ENCODE peak calls at places on chromosomes 3 and 15, in five cellular contexts. P, C, S, A and U are unnamed samples.

GRCh38 chr3:186609247-186609868 is 3.5 kb upstream of the AHSG start:
- DNase-seq in S (no peak), P (peak), A (no peak), C (no peak), U (peak)

GRCh38 chr3:158718490-158719170 is 13.6 kb downstream of the RARRES1 start:
- DNase-seq in P (no peak), A (no peak), C (no peak), S (peak), U (no peak)

GRCh38 chr3:136068708-136069107 is 103.2 kb downstream of the PPP2R3A start:
- DNase-seq in A (no peak), S (peak), C (no peak), P (no peak), U (no peak)

GRCh38 chr15:49471733-49472132 is 48.7 kb downstream of the FGF7 start:
- DNase-seq in A (no peak), S (no peak), P (peak), C (no peak), U (no peak)

GRCh38 chr15:74302821-74303359 is 64.6 kb downstream of the CYP11A1 start:
- DNase-seq in C (peak), S (no peak), P (peak), A (no peak), U (peak)

GRCh38 chr15:96054029-96054428 is 276.5 kb upstream of the NR2F2 start:
- DNase-seq in S (no peak), A (no peak), C (no peak), P (no peak), U (no peak)

GRCh38 chr15:49863431-49864205 is 242.8 kb downstream of the DTWD1 start:
- DNase-seq in S (peak), A (no peak), C (no peak), P (no peak), U (no peak)

GRCh38 chr3:196634224-196634623 is 5.3 kb upstream of the NRROS start:
- DNase-seq in S (no peak), A (no peak), P (no peak), C (no peak), U (no peak)

GRCh38 chr3:150059729-150060128 is 89.0 kb upstream of the PFN2 start:
- DNase-seq in S (no peak), P (no peak), C (no peak), A (no peak), U (no peak)

GRCh38 chr3:23761440-23761896 is 44.3 kb upstream of the UBE2E1 start:
- DNase-seq in P (no peak), A (no peak), S (peak), C (no peak), U (no peak)

GRCh38 chr3:128051837-128052766 is at the start of gene SEC61A1:
- DNase-seq in A (peak), S (peak), C (peak), P (peak), U (peak)

GRCh38 chr15:95287774-95288173 is 1042.7 kb upstream of the NR2F2 start:
- DNase-seq in A (no peak), S (peak), C (no peak), P (no peak), U (no peak)

GRCh38 chr3:187919018-187919417 is 173.8 kb upstream of the BCL6 start:
- DNase-seq in A (no peak), C (peak), S (no peak), P (no peak), U (no peak)

GRCh38 chr3:58271901-58272501 is 34.0 kb upstream of the RPP14 start:
- DNase-seq in P (no peak), A (no peak), S (peak), C (no peak), U (peak)

GRCh38 chr3:182138388-182138787 is 426.7 kb downstream of the SOX2 start:
- DNase-seq in S (no peak), P (no peak), C (no peak), A (no peak), U (no peak)

GRCh38 chr3:42119558-42120355 is 28.6 kb downstream of the TRAK1 start:
- DNase-seq in S (no peak), A (no peak), P (no peak), C (no peak), U (no peak)

GRCh38 chr15:36371509-36371908 is 207.9 kb upstream of the CDIN1 start:
- DNase-seq in A (no peak), C (no peak), S (peak), P (no peak), U (no peak)

GRCh38 chr3:33186524-33187367 is 31.9 kb downstream of the SUSD5 start:
- DNase-seq in C (no peak), P (no peak), A (no peak), S (peak), U (no peak)

GRCh38 chr3:174363256-174363655 is 495.9 kb upstream of the NAALADL2 start:
- DNase-seq in P (no peak), S (no peak), A (no peak), C (no peak), U (no peak)

GRCh38 chr3:31977736-31978135 is 3.3 kb downstream of the OSBPL10 start:
- DNase-seq in P (no peak), A (no peak), S (no peak), C (no peak), U (no peak)

GRCh38 chr3:31979006-31979697 is 1.9 kb downstream of the OSBPL10 start:
- DNase-seq in P (no peak), S (no peak), C (no peak), A (no peak), U (no peak)

GRCh38 chr3:31981206-31982181 is at the start of the genes OSBPL10 and ZNF860:
- DNase-seq in A (peak), S (peak), P (peak), C (no peak), U (peak)

GRCh38 chr3:31978553-31978952 is 2.5 kb downstream of the OSBPL10 start:
- DNase-seq in P (no peak), S (no peak), C (no peak), A (no peak), U (no peak)

DNA sequence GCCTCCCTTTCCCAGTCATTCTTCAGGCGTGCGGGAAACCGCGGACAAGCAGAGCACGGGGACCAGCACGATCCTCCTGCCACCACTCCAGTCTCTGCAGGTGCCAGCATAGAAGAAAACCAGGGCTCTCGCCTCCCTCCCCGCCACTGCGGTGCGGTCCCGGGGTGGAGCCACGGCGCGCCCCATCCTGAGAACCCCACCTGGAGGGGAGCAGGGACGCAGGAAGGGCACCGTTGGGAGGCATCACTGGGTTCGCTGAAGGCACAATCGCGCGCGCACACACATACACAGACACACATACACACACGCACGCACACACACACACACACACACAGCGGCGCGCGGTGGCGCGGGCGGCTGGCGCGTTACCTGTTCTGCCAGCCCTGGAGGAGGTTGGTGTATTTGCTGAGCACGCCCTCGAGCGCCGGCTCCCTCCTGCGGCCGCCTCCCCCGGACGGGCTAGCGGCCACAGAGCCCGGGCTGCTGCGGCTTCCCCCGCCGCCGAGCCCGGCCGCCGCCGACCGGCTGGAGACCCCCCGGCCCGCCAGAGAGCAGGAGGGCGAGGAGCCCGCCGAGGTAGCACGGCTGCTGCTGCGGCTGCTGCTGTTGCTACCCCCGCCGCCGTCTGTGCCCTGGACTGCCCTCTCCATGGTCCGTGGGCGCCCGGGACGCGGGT is 394 bp downstream of the OSBPL10 start:
- DNase-seq in S (peak), P (peak), C (peak), A (peak), U (peak)
- TF ChIP-seq POLR2A in S (no peak), P (peak), C (no peak), A (no peak), U (no peak)

DNA sequence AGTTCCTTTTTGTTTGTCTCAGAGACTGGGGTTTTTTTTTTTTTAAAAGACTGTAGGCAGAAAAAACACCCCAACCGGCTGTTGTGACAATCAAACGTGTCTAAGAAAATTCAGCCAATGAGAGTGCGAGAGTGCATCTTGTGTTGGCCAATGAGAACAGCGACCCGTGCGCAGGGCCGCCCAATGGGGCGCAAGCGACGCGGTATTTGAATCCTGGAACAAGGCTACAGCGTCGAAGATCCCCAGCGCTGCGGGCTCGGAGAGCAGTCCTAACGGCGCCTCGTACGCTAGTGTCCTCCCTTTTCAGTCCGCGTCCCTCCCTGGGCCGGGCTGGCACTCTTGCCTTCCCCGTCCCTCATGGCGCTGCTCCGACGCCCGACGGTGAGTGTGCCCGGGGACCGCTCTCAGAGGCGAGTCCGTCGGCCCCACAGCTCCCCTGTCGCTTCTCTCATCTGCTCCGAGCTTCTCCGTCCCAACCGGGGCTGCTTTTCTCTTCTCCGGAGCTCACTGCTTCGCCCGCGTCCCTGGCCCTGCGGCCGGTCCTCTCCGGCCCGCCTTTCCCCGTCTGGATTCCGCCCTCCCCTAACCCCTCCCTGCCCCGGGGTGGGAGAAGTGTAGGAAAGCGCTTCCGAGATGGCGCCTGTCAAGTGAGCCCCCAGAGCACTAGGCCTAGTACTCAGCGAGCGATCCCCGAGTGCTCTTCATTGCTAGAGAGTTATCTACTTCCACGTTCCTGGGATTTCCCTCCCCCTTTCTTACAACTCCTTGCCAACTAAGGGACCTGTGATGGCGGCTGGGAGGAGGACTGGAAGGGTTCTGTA is at the start of gene CCNB2:
- DNase-seq in P (peak), S (peak), C (peak), A (peak), U (peak)
- TF ChIP-seq POLR2A in P (peak), S (peak), C (peak), A (no peak), U (no peak)

GRCh38 chr15:55255714-55256113 is 33.9 kb downstream of the RAB27A start:
- DNase-seq in A (no peak), C (no peak), S (no peak), P (no peak), U (no peak)
- TF ChIP-seq POLR2A in A (no peak), C (no peak), S (no peak), P (no peak), U (no peak)

GRCh38 chr3:9902372-9903237 is at the start of gene IL17RE:
- DNase-seq in C (no peak), A (peak), S (no peak), P (peak), U (peak)
- TF ChIP-seq POLR2A in C (no peak), A (no peak), S (no peak), P (peak), U (peak)

GRCh38 chr3:142027713-142028112 is 121.6 kb downstream of the TFDP2 start:
- DNase-seq in P (no peak), C (no peak), A (no peak), S (no peak), U (no peak)

GRCh38 chr3:142027295-142027694 is 122.0 kb downstream of the TFDP2 start:
- DNase-seq in A (no peak), C (no peak), S (no peak), P (no peak), U (no peak)

GRCh38 chr3:142029791-142030190 is 119.6 kb downstream of the TFDP2 start:
- DNase-seq in S (no peak), P (no peak), A (no peak), C (no peak), U (no peak)

GRCh38 chr3:142028174-142028833 is 121.0 kb downstream of the TFDP2 start:
- DNase-seq in S (peak), C (peak), A (peak), P (peak), U (no peak)

GRCh38 chr3:142029052-142029642 is 120.2 kb downstream of the TFDP2 start:
- DNase-seq in S (no peak), A (no peak), C (no peak), P (no peak), U (no peak)
- TF ChIP-seq POLR2A in S (no peak), A (no peak), C (no peak), P (no peak), U (no peak)

GRCh38 chr15:27359586-27359985 is 388.6 kb downstream of the GABRG3 start:
- DNase-seq in P (no peak), S (no peak), A (no peak), C (no peak), U (no peak)
- TF ChIP-seq POLR2A in P (no peak), S (no peak), A (no peak), C (no peak), U (no peak)

GRCh38 chr15:90994417-90995311 is at the start of gene PRC1:
- DNase-seq in C (peak), P (peak), A (peak), S (peak), U (peak)
- TF ChIP-seq POLR2A in C (peak), P (peak), A (no peak), S (peak), U (no peak)